ENCODE peak calls at places on chromosomes 16 and 17, in five cellular contexts. Y, J, W, U and V are unnamed samples.

GRCh38 chr16:48125888-48126287 is 29.9 kb downstream of the ABCC12 start:
- DNase-seq in Y (no peak), J (no peak), U (no peak), W (no peak), V (no peak)

GRCh38 chr16:49630783-49631182 is 225.1 kb downstream of the ZNF423 start:
- DNase-seq in Y (no peak), J (no peak), W (no peak), U (peak; percentile 16), V (no peak)

GRCh38 chr17:17576772-17577234 is 14.7 kb downstream of the PEMT start:
- DNase-seq in W (no peak), Y (no peak), J (no peak), U (no peak), V (no peak)

GRCh38 chr16:87487361-87487924 is 5.4 kb downstream of the ZCCHC14 start:
- DNase-seq in U (no peak), J (peak; percentile 74), W (no peak), Y (peak; percentile 38), V (no peak)

GRCh38 chr17:44352922-44353655 is 8.0 kb downstream of the GRN start:
- DNase-seq in W (no peak), J (no peak), U (no peak), Y (no peak), V (no peak)

GRCh38 chr16:76913046-76913445 is 277.9 kb upstream of the MON1B start:
- DNase-seq in W (no peak), Y (no peak), J (no peak), U (no peak), V (no peak)

GRCh38 chr16:50528820-50529219 is 19.4 kb upstream of the NKD1 start:
- DNase-seq in W (no peak), U (no peak), Y (no peak), J (no peak), V (no peak)

GRCh38 chr16:2964416-2965223 is 545 bp downstream of the KREMEN2 start:
- DNase-seq in Y (peak; percentile 56), U (peak; percentile 87), W (peak; percentile 87), J (peak; percentile 80), V (peak; percentile 46)

GRCh38 chr16:2159052-2159838 is 3.7 kb downstream of the TRAF7 start:
- DNase-seq in J (no peak), U (no peak), W (no peak), Y (no peak), V (no peak)

GRCh38 chr16:67562526-67562917 is at the start of gene CTCF:
- DNase-seq in J (peak; percentile 73), U (no peak), W (peak; percentile 81), Y (no peak), V (peak; percentile 78)

GRCh38 chr17:45775148-45775547 is 9.0 kb upstream of the CRHR1 start:
- DNase-seq in Y (no peak), U (no peak), W (no peak), J (no peak), V (no peak)

GRCh38 chr16:10587622-10588021 is 7.2 kb upstream of the EMP2 start:
- DNase-seq in U (no peak), J (no peak), W (no peak), Y (no peak), V (no peak)

GRCh38 chr17:82330322-82331239 is 3.0 kb downstream of the SECTM1 start:
- DNase-seq in W (peak; percentile 77), J (peak; percentile 75), Y (no peak), U (peak; percentile 74), V (no peak)

GRCh38 chr16:82138478-82139285 is 31.3 kb downstream of the MPHOSPH6 start:
- DNase-seq in W (no peak), J (peak; percentile 11), U (no peak), Y (no peak), V (no peak)

GRCh38 chr17:48603959-48604769 is 622 bp downstream of the HOXB6 start:
- DNase-seq in J (peak; percentile 76), W (no peak), U (no peak), Y (no peak), V (no peak)

GRCh38 chr17:72305964-72306551 is 185.2 kb downstream of the SOX9 start:
- DNase-seq in J (no peak), W (no peak), Y (no peak), U (no peak), V (no peak)

GRCh38 chr16:88534731-88535141 is 35.5 kb upstream of the ZC3H18 start:
- DNase-seq in Y (no peak), U (no peak), J (peak; percentile 21), W (no peak), V (no peak)

GRCh38 chr16:80197790-80198201 is 343.0 kb upstream of the DYNLRB2 start:
- DNase-seq in U (no peak), J (peak; percentile 89), W (no peak), Y (no peak), V (no peak)